ENCODE peak calls at places on chromosome 1, in five cellular contexts. A is BE2C, Q is prostate gland, S is PC-3, T is adrenal gland. E is an unnamed sample. For H3K36me3 and H3K27me3, the result is how much of the 10 kb centered on the place peaks cover.

GRCh38 chr1:231093158-231093922 is 53.3 kb upstream of the FAM89A start:
- DNase-seq in A (no peak), Q (no peak), S (no peak), T (no peak), E (no peak)

GRCh38 chr1:10109372-10109771 is 76.6 kb downstream of the UBE4B start:
- DNase-seq in A (no peak), Q (peak), S (no peak), T (no peak), E (no peak)

GRCh38 chr1:170530972-170531757 is 801 bp upstream of the GORAB start:
- DNase-seq in A (no peak), Q (no peak), S (no peak), T (peak), E (no peak)

GRCh38 chr1:179141592-179142244 is 59.8 kb downstream of the TOR3A start:
- DNase-seq in A (no peak), Q (no peak), S (peak), T (no peak), E (peak)

GRCh38 chr1:59487335-59488031 is 190.6 kb downstream of the FGGY start:
- DNase-seq in A (no peak), Q (no peak), S (peak), T (no peak), E (no peak)

GRCh38 chr1:6144175-6144574 is 35.9 kb downstream of the CHD5 start:
- DNase-seq in A (no peak), Q (no peak), S (no peak), T (no peak), E (no peak)

GRCh38 chr1:245181123-245181522 is 26.3 kb downstream of the KIF26B start:
- DNase-seq in A (no peak), Q (no peak), S (no peak), T (no peak), E (no peak)

GRCh38 chr1:153771841-153772593 is 3.2 kb upstream of the SLC27A3 start:
- DNase-seq in A (peak), Q (no peak), S (no peak), T (peak), E (no peak)

GRCh38 chr1:236808005-236808404 is 12.9 kb downstream of the MTR start:
- DNase-seq in A (no peak), Q (no peak), S (no peak), T (no peak), E (no peak)

GRCh38 chr1:206020393-206021007 is 3.2 kb downstream of the CTSE start:
- DNase-seq in A (no peak), Q (no peak), S (no peak), T (no peak), E (no peak)

GRCh38 chr1:203826175-203826574 is 30.8 kb downstream of the ZBED6 start:
- DNase-seq in A (no peak), Q (no peak), S (no peak), T (no peak), E (no peak)
- H3K36me3 ChIP-seq in A (half or more), Q (under half), S (half or more), T (half or more), E (half or more)

DNA sequence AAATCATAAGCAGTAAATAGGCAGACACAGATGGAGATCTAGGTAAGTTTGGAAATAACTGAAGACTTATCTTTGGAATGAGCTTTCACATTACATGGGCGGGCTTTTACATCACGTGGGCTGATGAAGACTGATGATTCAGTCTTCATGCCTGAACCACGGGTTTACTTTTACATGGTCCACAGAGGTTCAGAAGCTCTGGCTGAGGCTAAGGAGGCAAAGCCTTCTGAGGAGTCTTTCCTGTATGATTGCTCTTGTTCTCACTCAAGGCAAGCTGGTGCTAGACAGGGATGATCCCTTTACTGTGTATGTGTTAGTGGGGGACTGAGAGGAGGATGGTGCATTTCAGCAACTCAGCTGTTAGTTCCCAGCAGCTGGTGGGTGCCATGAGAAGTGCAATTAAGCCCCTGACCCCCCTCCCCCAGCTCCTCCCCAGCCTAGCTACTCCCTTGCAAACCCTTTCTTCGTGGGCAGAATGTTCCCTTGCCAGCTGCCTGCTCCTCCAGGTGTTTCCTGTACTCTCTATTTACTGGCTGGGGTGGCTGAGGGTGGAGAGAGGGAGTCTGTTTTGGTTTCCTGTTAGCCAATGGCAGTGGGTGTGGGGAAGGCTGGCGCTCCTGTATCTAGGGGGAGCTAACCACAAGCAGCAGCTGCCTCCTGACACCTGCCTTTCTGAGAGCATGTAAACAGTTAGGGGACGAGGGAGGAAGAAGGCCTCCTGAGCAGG is 15.4 kb downstream of the BTG2 start:
- DNase-seq in A (no peak), Q (peak), S (no peak), T (no peak), E (no peak)
- H3K4me3 ChIP-seq in A (no peak), Q (no peak), S (no peak), T (no peak), E (no peak)

GRCh38 chr1:37146071-37146470 is 111.8 kb upstream of the GRIK3 start:
- DNase-seq in A (no peak), Q (no peak), S (no peak), T (no peak), E (no peak)
- H3K27me3 ChIP-seq in A (under half), Q (under half), S (under half), T (under half), E (under half)

GRCh38 chr1:219372916-219373615 is 199.4 kb downstream of the LYPLAL1 start:
- DNase-seq in A (no peak), Q (no peak), S (peak), T (no peak), E (no peak)

GRCh38 chr1:219362702-219363101 is 189.0 kb downstream of the LYPLAL1 start:
- DNase-seq in A (no peak), Q (no peak), S (no peak), T (no peak), E (no peak)

GRCh38 chr1:219365435-219365834 is 191.8 kb downstream of the LYPLAL1 start:
- DNase-seq in A (no peak), Q (no peak), S (no peak), T (no peak), E (no peak)

GRCh38 chr1:219367496-219367895 is 193.8 kb downstream of the LYPLAL1 start:
- DNase-seq in A (no peak), Q (no peak), S (no peak), T (no peak), E (no peak)
- H3K36me3 ChIP-seq in A (under half), Q (under half), S (under half), T (under half), E (under half)

GRCh38 chr1:161198877-161199431 is at the start of gene ADAMTS4:
- DNase-seq in A (no peak), Q (no peak), S (no peak), T (peak), E (peak)

GRCh38 chr1:161198206-161198876 is 513 bp downstream of the ADAMTS4 start:
- DNase-seq in A (peak), Q (no peak), S (peak), T (no peak), E (peak)

GRCh38 chr1:161196521-161197451 is 2.1 kb downstream of the ADAMTS4 start:
- DNase-seq in A (peak), Q (no peak), S (no peak), T (no peak), E (peak)

GRCh38 chr1:161196111-161196510 is 2.7 kb downstream of the ADAMTS4 start:
- DNase-seq in A (no peak), Q (no peak), S (no peak), T (no peak), E (no peak)

DNA sequence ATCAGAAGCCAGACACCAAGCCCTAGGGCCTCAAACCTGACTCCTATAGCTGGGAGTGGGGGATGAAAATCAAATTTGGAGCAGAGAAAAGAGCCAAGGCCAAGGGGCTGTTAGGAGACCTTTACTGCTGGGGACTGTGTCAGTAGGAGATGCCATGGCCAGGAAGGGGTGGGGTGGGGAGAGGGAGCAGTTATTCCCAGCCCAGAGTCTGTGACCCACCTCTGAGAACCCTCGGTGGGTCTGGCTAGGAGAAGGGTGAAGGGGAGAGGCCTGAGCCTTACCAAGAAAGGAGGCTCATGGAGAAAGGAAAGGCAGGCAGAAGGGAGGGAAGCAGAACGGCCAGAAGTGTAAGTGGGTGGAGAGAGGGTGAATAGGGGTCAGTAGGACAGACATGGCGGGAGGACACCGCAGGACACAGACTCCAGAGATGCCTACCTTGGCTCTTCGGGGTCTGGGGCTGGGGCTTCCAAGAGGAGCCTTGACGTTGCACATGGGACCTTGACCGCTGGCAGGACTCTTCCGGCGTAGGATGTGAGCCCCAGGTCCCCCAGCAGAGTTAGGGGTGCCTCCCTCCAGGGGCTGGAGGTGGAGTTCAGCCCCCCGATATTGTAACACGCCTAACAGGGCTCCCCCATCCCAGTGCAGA is 1.2 kb downstream of the ADAMTS4 start:
- DNase-seq in A (no peak), Q (no peak), S (no peak), T (no peak), E (peak)
- H3K4me3 ChIP-seq in A (no peak), Q (no peak), S (no peak), T (peak), E (peak)

GRCh38 chr1:85582687-85583354 is 2.3 kb downstream of the CCN1 start:
- DNase-seq in A (no peak), Q (no peak), S (peak), T (no peak), E (peak)
- H3K27me3 ChIP-seq in A (under half), Q (under half), S (under half), T (under half), E (under half)

GRCh38 chr1:40768146-40768990 is 15.2 kb upstream of the KCNQ4 start:
- DNase-seq in A (no peak), Q (no peak), S (no peak), T (no peak), E (no peak)
- H3K36me3 ChIP-seq in A (under half), Q (under half), S (under half), T (half or more), E (under half)

GRCh38 chr1:42784946-42785693 is at the start of gene TMEM269:
- DNase-seq in A (peak), Q (no peak), S (no peak), T (no peak), E (no peak)
- H3K4me3 ChIP-seq in A (peak), Q (peak), S (no peak), T (peak), E (no peak)

E was measured in MG63.